ENCODE peak calls at places on chromosomes 6 and 20, in nine cellular contexts. H is Peyer's patch; A is GM06990; M is Right ventricle myocardium superior; R is HS-27A; T is putamen; Z is tibial artery; E is right lobe of liver; Y is activated CD4-positive, alpha-beta T cell treated with anti-CD3 and anti-CD28 coated beads, Interleukin-2, amount 50 U/mL, for 24 hours. I is an unnamed sample.

GRCh38 chr6:132768051-132768517 is 10.4 kb upstream of the VNN2 start:
- DNase-seq in H (peak), R (no peak), Y (no peak), M (peak), E (peak), Z (peak), A (peak), T (no peak), I (no peak)

GRCh38 chr6:40160826-40161225 is 226.6 kb upstream of the MOCS1 start:
- DNase-seq in M (no peak), R (no peak), A (no peak), Y (no peak), T (no peak), E (no peak), H (no peak), Z (no peak), I (no peak)

GRCh38 chr20:7285918-7286556 is 518.6 kb downstream of the BMP2 start:
- DNase-seq in A (peak), Y (peak), M (peak), T (peak), Z (peak), E (peak), R (peak), H (peak), I (peak)

GRCh38 chr6:84197708-84198107 is 29.7 kb downstream of the CEP162 start:
- DNase-seq in M (no peak), E (no peak), Z (no peak), Y (no peak), A (no peak), R (no peak), T (no peak), H (no peak), I (no peak)

GRCh38 chr6:107819976-107820551 is 4.0 kb downstream of the SCML4 start:
- DNase-seq in E (no peak), R (no peak), H (no peak), M (no peak), Z (no peak), T (no peak), Y (peak), A (no peak), I (no peak)

GRCh38 chr6:35365599-35366596 is 23.5 kb downstream of the PPARD start:
- DNase-seq in R (no peak), T (no peak), Y (no peak), E (no peak), H (no peak), M (no peak), A (no peak), Z (no peak), I (no peak)

GRCh38 chr6:15264902-15265761 is 19.3 kb downstream of the JARID2 start:
- DNase-seq in M (peak), Z (no peak), E (no peak), T (peak), Y (no peak), H (no peak), R (no peak), A (no peak), I (no peak)

GRCh38 chr6:110353420-110353819 is 4.7 kb downstream of the METTL24 start:
- DNase-seq in Z (no peak), H (no peak), R (no peak), A (no peak), Y (no peak), M (no peak), E (no peak), T (no peak), I (no peak)

GRCh38 chr6:17725083-17725482 is 18.4 kb upstream of the NUP153 start:
- DNase-seq in E (no peak), Z (peak), M (peak), T (no peak), H (no peak), R (no peak), Y (no peak), A (no peak), I (peak)

GRCh38 chr6:7684843-7685242 is 41.1 kb upstream of the BMP6 start:
- DNase-seq in E (no peak), H (no peak), M (no peak), Y (no peak), R (no peak), Z (no peak), A (no peak), T (no peak), I (no peak)

GRCh38 chr20:54221996-54222890 is 14.4 kb downstream of the PFDN4 start:
- DNase-seq in Y (no peak), Z (no peak), E (no peak), H (no peak), A (no peak), T (no peak), M (no peak), R (no peak), I (no peak)

GRCh38 chr6:118735320-118735719 is 83.9 kb upstream of the CEP85L start:
- DNase-seq in T (no peak), E (no peak), Z (no peak), Y (no peak), M (no peak), A (no peak), H (no peak), R (no peak), I (no peak)

GRCh38 chr6:155314773-155315515 is 660 bp upstream of the TFB1M start:
- DNase-seq in M (peak), E (peak), A (no peak), T (no peak), Z (peak), H (no peak), Y (peak), R (peak), I (peak)

GRCh38 chr6:74705451-74705850 is 500.4 kb downstream of the COL12A1 start:
- DNase-seq in A (no peak), H (no peak), R (no peak), T (no peak), M (no peak), Y (no peak), E (no peak), Z (no peak), I (no peak)